ENCODE peak calls at places on chromosomes 2 and 18, in five cellular contexts. One of them, this sample, is unnamed.

GRCh38 chr18:55083461-55083860 is 124.2 kb upstream of the CCDC68 start:
- DNase-seq in cardiac fibroblast: no peak
- DNase-seq in brain microvascular endothelial cell: peak
- DNase-seq in A549: no peak
- DNase-seq in right atrium auricular region: no peak
- DNase-seq in this sample: peak

GRCh38 chr2:119598576-119598975 is 54.3 kb downstream of the CFAP221 start:
- DNase-seq in cardiac fibroblast: no peak
- DNase-seq in brain microvascular endothelial cell: no peak
- DNase-seq in A549: no peak
- DNase-seq in right atrium auricular region: no peak
- DNase-seq in this sample: no peak

GRCh38 chr18:78293940-78294401 is 685.6 kb upstream of the SALL3 start:
- DNase-seq in cardiac fibroblast: no peak
- DNase-seq in brain microvascular endothelial cell: no peak
- DNase-seq in A549: no peak
- DNase-seq in right atrium auricular region: no peak
- DNase-seq in this sample: no peak

GRCh38 chr18:44851806-44852205 is 171.1 kb downstream of the SETBP1 start:
- DNase-seq in cardiac fibroblast: no peak
- DNase-seq in brain microvascular endothelial cell: no peak
- DNase-seq in A549: no peak
- DNase-seq in right atrium auricular region: no peak
- DNase-seq in this sample: no peak

GRCh38 chr18:8882632-8883408 is 177.5 kb downstream of the MTCL1 start:
- DNase-seq in cardiac fibroblast: no peak
- DNase-seq in brain microvascular endothelial cell: no peak
- DNase-seq in A549: no peak
- DNase-seq in right atrium auricular region: no peak
- DNase-seq in this sample: no peak

GRCh38 chr2:14778015-14778414 is 145.5 kb downstream of the LRATD1 start:
- DNase-seq in cardiac fibroblast: no peak
- DNase-seq in brain microvascular endothelial cell: no peak
- DNase-seq in A549: no peak
- DNase-seq in right atrium auricular region: no peak
- DNase-seq in this sample: peak

GRCh38 chr2:182980652-182981051 is 57.6 kb downstream of the NCKAP1 start:
- DNase-seq in cardiac fibroblast: no peak
- DNase-seq in brain microvascular endothelial cell: no peak
- DNase-seq in A549: no peak
- DNase-seq in right atrium auricular region: no peak
- DNase-seq in this sample: no peak

GRCh38 chr2:28624798-28625701 is 126.6 kb upstream of the PPP1CB start:
- DNase-seq in cardiac fibroblast: peak
- DNase-seq in brain microvascular endothelial cell: no peak
- DNase-seq in A549: no peak
- DNase-seq in right atrium auricular region: no peak
- DNase-seq in this sample: peak

GRCh38 chr2:112876257-112876970 is 34.6 kb upstream of the IL37 start:
- DNase-seq in cardiac fibroblast: no peak
- DNase-seq in brain microvascular endothelial cell: no peak
- DNase-seq in A549: no peak
- DNase-seq in right atrium auricular region: no peak
- DNase-seq in this sample: no peak

GRCh38 chr2:180184506-180184905 is 177.4 kb upstream of the CWC22 start:
- DNase-seq in cardiac fibroblast: peak
- DNase-seq in brain microvascular endothelial cell: peak
- DNase-seq in A549: no peak
- DNase-seq in right atrium auricular region: no peak
- DNase-seq in this sample: peak

GRCh38 chr2:200483729-200484198 is 26.1 kb downstream of the KCTD18 start:
- DNase-seq in cardiac fibroblast: peak
- DNase-seq in brain microvascular endothelial cell: no peak
- DNase-seq in A549: peak
- DNase-seq in right atrium auricular region: no peak
- DNase-seq in this sample: peak

GRCh38 chr2:217182996-217183395 is 323.1 kb upstream of the TNP1 start:
- DNase-seq in cardiac fibroblast: no peak
- DNase-seq in brain microvascular endothelial cell: no peak
- DNase-seq in A549: no peak
- DNase-seq in right atrium auricular region: no peak
- DNase-seq in this sample: no peak

GRCh38 chr2:109340381-109340780 is 211.4 kb downstream of the SH3RF3 start:
- DNase-seq in cardiac fibroblast: no peak
- DNase-seq in brain microvascular endothelial cell: no peak
- DNase-seq in A549: no peak
- DNase-seq in right atrium auricular region: no peak
- DNase-seq in this sample: no peak

GRCh38 chr18:49111191-49111988 is 160.6 kb upstream of the SMAD7 start:
- DNase-seq in cardiac fibroblast: no peak
- DNase-seq in brain microvascular endothelial cell: no peak
- DNase-seq in A549: no peak
- DNase-seq in right atrium auricular region: no peak
- DNase-seq in this sample: no peak

GRCh38 chr2:10355471-10356458 is 53.1 kb downstream of the HPCAL1 start:
- DNase-seq in cardiac fibroblast: no peak
- DNase-seq in brain microvascular endothelial cell: no peak
- DNase-seq in A549: no peak
- DNase-seq in right atrium auricular region: no peak
- DNase-seq in this sample: no peak

GRCh38 chr2:135212757-135213156 is 160.7 kb downstream of the RAB3GAP1 start:
- DNase-seq in cardiac fibroblast: peak
- DNase-seq in brain microvascular endothelial cell: no peak
- DNase-seq in A549: no peak
- DNase-seq in right atrium auricular region: no peak
- DNase-seq in this sample: peak

GRCh38 chr2:222318712-222319575 is 20.1 kb upstream of the PAX3 start:
- DNase-seq in cardiac fibroblast: peak
- DNase-seq in brain microvascular endothelial cell: no peak
- DNase-seq in A549: no peak
- DNase-seq in right atrium auricular region: peak
- DNase-seq in this sample: no peak

GRCh38 chr18:56702946-56703345 is 51.8 kb downstream of the WDR7 start:
- DNase-seq in cardiac fibroblast: peak
- DNase-seq in brain microvascular endothelial cell: peak
- DNase-seq in A549: peak
- DNase-seq in right atrium auricular region: no peak
- DNase-seq in this sample: peak

GRCh38 chr2:223735659-223736244 is 101.6 kb downstream of the AP1S3 start:
- DNase-seq in cardiac fibroblast: peak
- DNase-seq in brain microvascular endothelial cell: peak
- DNase-seq in A549: no peak
- DNase-seq in right atrium auricular region: no peak
- DNase-seq in this sample: peak

GRCh38 chr2:162509288-162509968 is 165.5 kb downstream of the GCA start:
- DNase-seq in cardiac fibroblast: no peak
- DNase-seq in brain microvascular endothelial cell: peak
- DNase-seq in A549: no peak
- DNase-seq in right atrium auricular region: no peak
- DNase-seq in this sample: no peak

GRCh38 chr18:48408727-48409590 is at the start of gene ZBTB7C:
- DNase-seq in cardiac fibroblast: peak
- DNase-seq in brain microvascular endothelial cell: no peak
- DNase-seq in A549: no peak
- DNase-seq in right atrium auricular region: no peak
- DNase-seq in this sample: no peak

GRCh38 chr2:189639003-189639609 is 22.2 kb upstream of the ASNSD1 start:
- DNase-seq in cardiac fibroblast: no peak
- DNase-seq in brain microvascular endothelial cell: no peak
- DNase-seq in A549: no peak
- DNase-seq in right atrium auricular region: no peak
- DNase-seq in this sample: no peak

GRCh38 chr2:165114345-165114943 is 89.4 kb downstream of the SCN3A start:
- DNase-seq in cardiac fibroblast: peak
- DNase-seq in brain microvascular endothelial cell: peak
- DNase-seq in A549: no peak
- DNase-seq in right atrium auricular region: no peak
- DNase-seq in this sample: peak

GRCh38 chr2:1544478-1545069 is 131.3 kb downstream of the TPO start:
- DNase-seq in cardiac fibroblast: peak
- DNase-seq in brain microvascular endothelial cell: peak
- DNase-seq in A549: no peak
- DNase-seq in right atrium auricular region: no peak
- DNase-seq in this sample: peak

GRCh38 chr2:75632091-75632704 is 14.4 kb upstream of the MRPL19 start:
- DNase-seq in cardiac fibroblast: peak
- DNase-seq in brain microvascular endothelial cell: no peak
- DNase-seq in A549: no peak
- DNase-seq in right atrium auricular region: no peak
- DNase-seq in this sample: no peak

GRCh38 chr2:145744541-145745386 is 1224.8 kb upstream of the ZEB2 start:
- DNase-seq in cardiac fibroblast: peak
- DNase-seq in brain microvascular endothelial cell: peak
- DNase-seq in A549: no peak
- DNase-seq in right atrium auricular region: no peak
- DNase-seq in this sample: peak

GRCh38 chr18:78323453-78324230 is 656.0 kb upstream of the SALL3 start:
- DNase-seq in cardiac fibroblast: no peak
- DNase-seq in brain microvascular endothelial cell: no peak
- DNase-seq in A549: no peak
- DNase-seq in right atrium auricular region: no peak
- DNase-seq in this sample: no peak

GRCh38 chr2:216879727-216880508 is 20.1 kb upstream of the TNP1 start:
- DNase-seq in cardiac fibroblast: no peak
- DNase-seq in brain microvascular endothelial cell: no peak
- DNase-seq in A549: no peak
- DNase-seq in right atrium auricular region: no peak
- DNase-seq in this sample: no peak

GRCh38 chr2:154813636-154814035 is 115.1 kb downstream of the KCNJ3 start:
- DNase-seq in cardiac fibroblast: no peak
- DNase-seq in brain microvascular endothelial cell: no peak
- DNase-seq in A549: no peak
- DNase-seq in right atrium auricular region: no peak
- DNase-seq in this sample: no peak

GRCh38 chr2:8000861-8001260 is 681.0 kb upstream of the ID2 start:
- DNase-seq in cardiac fibroblast: no peak
- DNase-seq in brain microvascular endothelial cell: no peak
- DNase-seq in A549: peak
- DNase-seq in right atrium auricular region: no peak
- DNase-seq in this sample: peak
- TF ChIP-seq CTCF in cardiac fibroblast: peak
- TF ChIP-seq CTCF in brain microvascular endothelial cell: peak
- TF ChIP-seq CTCF in A549: peak
- TF ChIP-seq CTCF in right atrium auricular region: peak
- TF ChIP-seq CTCF in this sample: peak

GRCh38 chr2:46273225-46273863 is 23.9 kb upstream of the EPAS1 start:
- DNase-seq in cardiac fibroblast: peak
- DNase-seq in brain microvascular endothelial cell: peak
- DNase-seq in A549: no peak
- DNase-seq in right atrium auricular region: no peak
- DNase-seq in this sample: peak

GRCh38 chr2:46273919-46274318 is 23.3 kb upstream of the EPAS1 start:
- DNase-seq in cardiac fibroblast: no peak
- DNase-seq in brain microvascular endothelial cell: peak
- DNase-seq in A549: no peak
- DNase-seq in right atrium auricular region: no peak
- DNase-seq in this sample: no peak

GRCh38 chr2:46277470-46278190 is 19.6 kb upstream of the EPAS1 start:
- DNase-seq in cardiac fibroblast: no peak
- DNase-seq in brain microvascular endothelial cell: no peak
- DNase-seq in A549: no peak
- DNase-seq in right atrium auricular region: no peak
- DNase-seq in this sample: no peak

GRCh38 chr2:46276652-46277051 is 20.6 kb upstream of the EPAS1 start:
- DNase-seq in cardiac fibroblast: peak
- DNase-seq in brain microvascular endothelial cell: peak
- DNase-seq in A549: peak
- DNase-seq in right atrium auricular region: no peak
- DNase-seq in this sample: no peak

GRCh38 chr2:46275995-46276394 is 21.2 kb upstream of the EPAS1 start:
- DNase-seq in cardiac fibroblast: peak
- DNase-seq in brain microvascular endothelial cell: peak
- DNase-seq in A549: no peak
- DNase-seq in right atrium auricular region: peak
- DNase-seq in this sample: no peak
- H3K4me3 ChIP-seq in cardiac fibroblast: no peak
- H3K4me3 ChIP-seq in brain microvascular endothelial cell: peak
- H3K4me3 ChIP-seq in A549: no peak
- H3K4me3 ChIP-seq in right atrium auricular region: no peak
- H3K4me3 ChIP-seq in this sample: no peak

GRCh38 chr2:79981316-79981715 is 323.2 kb downstream of the LRRTM1 start:
- DNase-seq in cardiac fibroblast: no peak
- DNase-seq in brain microvascular endothelial cell: no peak
- DNase-seq in A549: no peak
- DNase-seq in right atrium auricular region: no peak
- DNase-seq in this sample: no peak

GRCh38 chr2:79980116-79980515 is 324.4 kb downstream of the LRRTM1 start:
- DNase-seq in cardiac fibroblast: no peak
- DNase-seq in brain microvascular endothelial cell: no peak
- DNase-seq in A549: no peak
- DNase-seq in right atrium auricular region: no peak
- DNase-seq in this sample: no peak

GRCh38 chr2:79980816-79981215 is 323.7 kb downstream of the LRRTM1 start:
- DNase-seq in cardiac fibroblast: no peak
- DNase-seq in brain microvascular endothelial cell: no peak
- DNase-seq in A549: no peak
- DNase-seq in right atrium auricular region: no peak
- DNase-seq in this sample: no peak

GRCh38 chr2:79984476-79984875 is 320.1 kb downstream of the LRRTM1 start:
- DNase-seq in cardiac fibroblast: no peak
- DNase-seq in brain microvascular endothelial cell: no peak
- DNase-seq in A549: no peak
- DNase-seq in right atrium auricular region: no peak
- DNase-seq in this sample: no peak

GRCh38 chr2:79982445-79982844 is 322.1 kb downstream of the LRRTM1 start:
- DNase-seq in cardiac fibroblast: no peak
- DNase-seq in brain microvascular endothelial cell: no peak
- DNase-seq in A549: no peak
- DNase-seq in right atrium auricular region: no peak
- DNase-seq in this sample: no peak
- TF ChIP-seq CTCF in cardiac fibroblast: peak
- TF ChIP-seq CTCF in brain microvascular endothelial cell: peak
- TF ChIP-seq CTCF in A549: no peak
- TF ChIP-seq CTCF in right atrium auricular region: no peak
- TF ChIP-seq CTCF in this sample: no peak

DNA sequence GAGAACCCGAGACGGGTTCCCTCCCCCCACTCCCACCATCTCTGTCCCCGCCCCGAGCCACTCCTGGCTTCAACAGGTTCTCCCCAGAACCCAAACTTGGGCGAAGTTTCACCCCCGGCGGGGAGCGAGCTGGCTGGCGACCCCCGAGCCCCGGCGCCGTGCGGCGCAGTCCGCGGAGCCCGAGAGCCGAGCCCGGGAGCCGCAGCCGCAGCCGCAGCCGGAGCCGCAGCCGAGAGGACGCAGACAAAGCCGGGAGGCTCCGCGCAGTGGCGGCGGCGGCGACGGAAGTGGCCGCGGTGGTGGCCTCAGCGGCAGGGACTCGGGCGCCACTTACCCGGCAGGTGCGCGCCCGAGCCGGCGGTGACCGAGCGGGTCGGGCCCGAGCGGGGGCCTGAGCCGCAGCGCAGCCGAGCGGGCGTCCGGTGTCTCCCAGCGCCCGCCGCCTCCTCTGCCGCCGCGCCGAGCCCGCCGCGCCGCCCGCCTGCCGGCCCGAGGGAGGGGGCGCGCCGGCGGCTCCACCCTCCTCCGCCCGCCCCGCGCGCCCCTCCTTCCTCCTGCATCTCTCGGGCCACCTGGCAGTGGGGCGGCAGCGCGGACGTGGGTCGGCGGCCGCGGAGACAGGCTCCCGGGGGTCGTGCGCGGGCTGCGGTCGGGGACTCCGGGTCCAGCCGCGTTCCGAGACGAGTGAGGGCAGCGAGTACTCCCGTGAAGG is at the start of gene ECEL1:
- DNase-seq in cardiac fibroblast: no peak
- DNase-seq in brain microvascular endothelial cell: no peak
- DNase-seq in A549: no peak
- DNase-seq in right atrium auricular region: no peak
- DNase-seq in this sample: no peak
- H3K4me3 ChIP-seq in cardiac fibroblast: no peak
- H3K4me3 ChIP-seq in brain microvascular endothelial cell: no peak
- H3K4me3 ChIP-seq in A549: peak
- H3K4me3 ChIP-seq in right atrium auricular region: no peak
- H3K4me3 ChIP-seq in this sample: no peak

This sample was measured in astrocyte of the spinal cord.